ENCODE peak calls at places on chromosomes 13 and 19, in seven cellular contexts. V, A, C, U, P, Q and S are unnamed samples.
A peak's percentile ranks its signal among the peaks of the same experiment; 100 is the strongest.

GRCh38 chr13:33392794-33393371 is 107.3 kb upstream of the STARD13 start:
- DNase-seq in U (no peak), V (no peak), A (no peak), C (no peak), P (no peak), Q (no peak), S (no peak)

GRCh38 chr13:93169980-93170379 is 56.6 kb upstream of the GPC6 start:
- DNase-seq in A (no peak), C (no peak), Q (no peak), V (peak; percentile 89), P (no peak), U (no peak), S (no peak)

GRCh38 chr13:32726374-32727037 is 140.3 kb downstream of the PDS5B start:
- DNase-seq in A (no peak), Q (no peak), C (no peak), P (no peak), V (peak; percentile 26), U (no peak), S (no peak)

GRCh38 chr19:41355035-41355434 is 1.3 kb upstream of the TGFB1 start:
- DNase-seq in V (no peak), U (no peak), P (no peak), A (no peak), Q (no peak), C (no peak), S (no peak)

GRCh38 chr13:111184685-111185401 is 69.7 kb downstream of the ARHGEF7 start:
- DNase-seq in C (no peak), P (no peak), U (peak; percentile 47), V (no peak), Q (peak; percentile 57), A (peak; percentile 57), S (peak; percentile 95)

GRCh38 chr19:1425902-1426301 is 12.3 kb upstream of the RPS15 start:
- DNase-seq in C (no peak), U (no peak), Q (no peak), P (no peak), V (no peak), A (no peak), S (no peak)

GRCh38 chr13:21569686-21570085 is 34.3 kb downstream of the MICU2 start:
- DNase-seq in P (no peak), A (no peak), U (no peak), C (no peak), Q (no peak), V (no peak), S (no peak)

GRCh38 chr13:59679239-59679638 is 484.5 kb downstream of the DIAPH3 start:
- DNase-seq in A (no peak), P (no peak), C (no peak), U (no peak), V (no peak), Q (no peak), S (no peak)

GRCh38 chr13:28466151-28466550 is 28.8 kb downstream of the FLT1 start:
- DNase-seq in C (no peak), U (no peak), P (no peak), V (no peak), Q (no peak), A (no peak), S (no peak)

GRCh38 chr13:114142640-114143490 is 10.4 kb upstream of the RASA3 start:
- DNase-seq in A (peak; percentile 61), P (no peak), Q (no peak), C (peak; percentile 77), U (peak; percentile 89), V (no peak), S (peak; percentile 69)

GRCh38 chr19:35209646-35210045 is 18.9 kb downstream of the FAM187B start:
- DNase-seq in A (no peak), U (no peak), P (no peak), Q (peak; percentile 67), C (no peak), V (no peak), S (no peak)

DNA sequence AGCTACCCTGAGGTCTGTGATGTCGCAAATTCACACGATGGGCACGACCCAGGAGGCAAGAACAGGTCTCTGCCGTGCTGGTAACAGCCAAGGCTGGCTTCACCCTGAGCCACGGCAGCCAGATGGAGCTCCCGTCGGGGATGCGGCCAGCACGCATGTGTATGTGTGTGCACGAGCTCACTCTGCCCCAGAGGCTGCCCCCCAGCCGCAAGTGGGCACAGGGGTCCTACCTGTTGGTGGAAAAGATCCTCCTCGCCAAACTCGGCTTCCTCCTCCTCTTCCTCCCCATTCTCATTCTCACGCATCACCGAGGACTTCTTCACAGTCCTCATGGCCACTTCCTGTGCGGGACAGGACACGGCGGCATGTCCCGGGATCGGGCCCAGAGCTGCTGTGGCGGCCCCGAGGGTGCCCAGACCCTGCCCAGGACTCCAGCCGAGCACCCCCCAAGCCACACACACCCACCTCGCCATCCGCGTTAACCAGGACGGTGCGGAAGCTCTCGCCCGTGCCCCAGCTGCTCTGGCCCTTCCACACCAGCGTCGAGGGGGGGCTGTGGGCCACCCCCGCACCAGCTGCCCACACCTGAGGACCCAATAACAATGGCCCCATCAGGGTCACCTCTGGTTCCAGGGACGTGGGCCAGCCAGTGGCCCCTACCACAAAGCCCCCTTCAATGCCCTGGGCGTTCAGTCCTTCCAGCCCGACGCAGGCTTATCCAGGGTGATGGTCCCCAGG is 4.1 kb upstream of the TIMM13 start:
- DNase-seq in P (no peak), V (no peak), Q (no peak), A (no peak), C (no peak), U (no peak), S (no peak)
- H3K27ac ChIP-seq in P (no peak overlapping the region), V (no peak overlapping the region), Q (no peak overlapping the region), A (no peak overlapping the region), C (no peak overlapping the region), U (no peak overlapping the region), S (no peak overlapping the region)

DNA sequence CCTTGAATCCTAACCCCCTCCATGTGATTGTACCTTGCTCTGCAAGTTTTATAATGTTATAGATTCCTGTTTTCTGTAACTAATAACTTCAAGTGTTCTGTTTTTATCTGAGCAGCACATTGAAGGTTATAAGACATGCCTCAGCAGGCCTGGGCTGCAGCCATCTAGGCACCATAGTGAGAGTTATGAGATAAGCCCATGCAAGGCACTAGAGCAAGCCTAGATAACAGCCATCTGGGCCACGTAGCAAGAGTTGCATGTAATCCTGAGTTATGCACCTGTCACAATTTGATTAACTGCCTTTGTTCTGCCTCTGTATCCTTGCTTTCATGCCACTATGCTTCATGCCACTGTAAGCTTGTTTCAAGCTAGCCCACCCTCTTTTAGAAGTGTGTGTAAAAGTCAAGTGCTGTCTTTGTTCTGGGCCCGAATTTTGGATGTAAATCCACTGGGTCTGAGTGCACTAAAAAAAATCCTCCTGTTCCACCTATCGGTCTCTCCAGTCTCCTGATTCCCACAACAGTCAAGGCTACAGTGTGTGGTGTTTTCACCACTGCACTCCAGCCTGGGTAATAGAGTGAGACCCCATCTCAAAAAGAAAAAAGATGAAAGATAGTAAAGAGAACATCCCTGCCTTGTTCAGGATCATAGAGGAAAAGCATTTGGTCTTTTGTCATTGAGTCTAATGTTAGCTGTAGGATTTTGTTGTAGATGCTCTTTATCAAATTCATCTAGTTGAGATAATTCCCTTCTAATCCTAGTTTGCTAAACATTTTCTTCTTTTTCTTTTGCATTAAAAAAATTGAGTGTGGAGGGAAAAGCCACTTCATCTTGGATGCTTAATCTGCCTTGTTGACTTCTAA is 16.1 kb upstream of the KBTBD6 start:
- DNase-seq in P (no peak), A (no peak), V (no peak), C (no peak), Q (no peak), U (no peak), S (peak; percentile 28)
- H3K9me3 ChIP-seq in P (peaks cover 6% of the 10 kb centered on the region), A (peaks cover 7% of the 10 kb centered on the region), V (no peaks in the 10 kb centered on the region), C (peaks cover 20% of the 10 kb centered on the region), Q (peaks cover 30% of the 10 kb centered on the region), U (peaks cover 6% of the 10 kb centered on the region), S (peaks cover 52% of the 10 kb centered on the region)

GRCh38 chr13:75759531-75759930 is 123.4 kb downstream of the LMO7 start:
- DNase-seq in Q (no peak), P (no peak), C (no peak), V (no peak), A (no peak), U (no peak), S (no peak)
- H3K27ac ChIP-seq in Q (no peak overlapping the region), P (no peak overlapping the region), C (peak overlapping the region; percentile 78), V (no peak overlapping the region), A (peak overlapping the region; percentile 37), U (no peak overlapping the region), S (no peak overlapping the region)

GRCh38 chr19:54667217-54667616 is 4.4 kb downstream of the LILRB4 start:
- DNase-seq in U (no peak), P (no peak), A (no peak), Q (no peak), C (no peak), V (no peak), S (no peak)
- H3K9me3 ChIP-seq in U (no peaks in the 10 kb centered on the region), P (peaks cover 28% of the 10 kb centered on the region), A (peaks cover 2% of the 10 kb centered on the region), Q (peaks cover 8% of the 10 kb centered on the region), C (no peaks in the 10 kb centered on the region), V (no peaks in the 10 kb centered on the region), S (no peaks in the 10 kb centered on the region)